ENCODE peak calls at places on chromosomes 4 and X, in ten cellular contexts. One of them, this sample, is unnamed.

GRCh38 chrX:150766351-150767044 is 73.3 kb downstream of the MTMR1 start:
- DNase-seq in iris pigment epithelial cell: no peak
- DNase-seq in AG04450: no peak
- DNase-seq in NCI-H1105: no peak
- DNase-seq in activated CD4-positive, alpha-beta T cell treated with anti-CD3 and anti-CD28 coated beads, Interleukin-2, amount 50 U/mL, for 1 hour: no peak
- DNase-seq in NCI-H446 treated with DMSO at 0.1 percent for 48 hours: no peak
- DNase-seq in neural crest cell: no peak
- DNase-seq in SK-N-SH: no peak
- DNase-seq in SJCRH30: no peak
- DNase-seq in SW480: no peak
- DNase-seq in this sample: no peak

GRCh38 chr4:26074672-26075071 is 160.7 kb downstream of the SMIM20 start:
- DNase-seq in iris pigment epithelial cell: no peak
- DNase-seq in AG04450: no peak
- DNase-seq in NCI-H1105: no peak
- DNase-seq in activated CD4-positive, alpha-beta T cell treated with anti-CD3 and anti-CD28 coated beads, Interleukin-2, amount 50 U/mL, for 1 hour: no peak
- DNase-seq in NCI-H446 treated with DMSO at 0.1 percent for 48 hours: no peak
- DNase-seq in neural crest cell: no peak
- DNase-seq in SK-N-SH: no peak
- DNase-seq in SJCRH30: no peak
- DNase-seq in SW480: no peak
- DNase-seq in this sample: no peak

GRCh38 chr4:101791189-101791572 is 651 bp downstream of the BANK1 start:
- DNase-seq in iris pigment epithelial cell: no peak
- DNase-seq in AG04450: no peak
- DNase-seq in NCI-H1105: no peak
- DNase-seq in activated CD4-positive, alpha-beta T cell treated with anti-CD3 and anti-CD28 coated beads, Interleukin-2, amount 50 U/mL, for 1 hour: no peak
- DNase-seq in NCI-H446 treated with DMSO at 0.1 percent for 48 hours: no peak
- DNase-seq in neural crest cell: no peak
- DNase-seq in SK-N-SH: no peak
- DNase-seq in SJCRH30: no peak
- DNase-seq in SW480: no peak
- DNase-seq in this sample: no peak

GRCh38 chr4:3766207-3766790 is at the start of gene ADRA2C:
- DNase-seq in iris pigment epithelial cell: peak
- DNase-seq in AG04450: no peak
- DNase-seq in NCI-H1105: no peak
- DNase-seq in activated CD4-positive, alpha-beta T cell treated with anti-CD3 and anti-CD28 coated beads, Interleukin-2, amount 50 U/mL, for 1 hour: no peak
- DNase-seq in NCI-H446 treated with DMSO at 0.1 percent for 48 hours: no peak
- DNase-seq in neural crest cell: peak
- DNase-seq in SK-N-SH: peak
- DNase-seq in SJCRH30: peak
- DNase-seq in SW480: peak
- DNase-seq in this sample: peak

GRCh38 chrX:141201962-141202361 is 25.0 kb upstream of the LDOC1 start:
- DNase-seq in iris pigment epithelial cell: no peak
- DNase-seq in AG04450: no peak
- DNase-seq in NCI-H1105: no peak
- DNase-seq in activated CD4-positive, alpha-beta T cell treated with anti-CD3 and anti-CD28 coated beads, Interleukin-2, amount 50 U/mL, for 1 hour: no peak
- DNase-seq in NCI-H446 treated with DMSO at 0.1 percent for 48 hours: no peak
- DNase-seq in neural crest cell: no peak
- DNase-seq in SK-N-SH: no peak
- DNase-seq in SJCRH30: no peak
- DNase-seq in SW480: no peak
- DNase-seq in this sample: no peak

GRCh38 chr4:85995361-85995760 is 364.5 kb downstream of the MAPK10 start:
- DNase-seq in iris pigment epithelial cell: no peak
- DNase-seq in AG04450: no peak
- DNase-seq in NCI-H1105: no peak
- DNase-seq in activated CD4-positive, alpha-beta T cell treated with anti-CD3 and anti-CD28 coated beads, Interleukin-2, amount 50 U/mL, for 1 hour: no peak
- DNase-seq in NCI-H446 treated with DMSO at 0.1 percent for 48 hours: no peak
- DNase-seq in neural crest cell: no peak
- DNase-seq in SK-N-SH: no peak
- DNase-seq in SJCRH30: no peak
- DNase-seq in SW480: no peak
- DNase-seq in this sample: no peak

GRCh38 chrX:115968436-115969252 is 201.9 kb upstream of the AGTR2 start:
- DNase-seq in iris pigment epithelial cell: peak
- DNase-seq in AG04450: no peak
- DNase-seq in NCI-H1105: peak
- DNase-seq in activated CD4-positive, alpha-beta T cell treated with anti-CD3 and anti-CD28 coated beads, Interleukin-2, amount 50 U/mL, for 1 hour: no peak
- DNase-seq in NCI-H446 treated with DMSO at 0.1 percent for 48 hours: no peak
- DNase-seq in neural crest cell: peak
- DNase-seq in SK-N-SH: peak
- DNase-seq in SJCRH30: peak
- DNase-seq in SW480: peak
- DNase-seq in this sample: peak

GRCh38 chrX:16848541-16848940 is 21.6 kb downstream of the RBBP7 start:
- DNase-seq in iris pigment epithelial cell: no peak
- DNase-seq in AG04450: no peak
- DNase-seq in NCI-H1105: no peak
- DNase-seq in activated CD4-positive, alpha-beta T cell treated with anti-CD3 and anti-CD28 coated beads, Interleukin-2, amount 50 U/mL, for 1 hour: no peak
- DNase-seq in NCI-H446 treated with DMSO at 0.1 percent for 48 hours: no peak
- DNase-seq in neural crest cell: no peak
- DNase-seq in SK-N-SH: no peak
- DNase-seq in SJCRH30: no peak
- DNase-seq in SW480: no peak
- DNase-seq in this sample: no peak

GRCh38 chr4:153143527-153144348 is 60.5 kb upstream of the TRIM2 start:
- DNase-seq in iris pigment epithelial cell: peak
- DNase-seq in AG04450: no peak
- DNase-seq in NCI-H1105: peak
- DNase-seq in activated CD4-positive, alpha-beta T cell treated with anti-CD3 and anti-CD28 coated beads, Interleukin-2, amount 50 U/mL, for 1 hour: no peak
- DNase-seq in NCI-H446 treated with DMSO at 0.1 percent for 48 hours: peak
- DNase-seq in neural crest cell: no peak
- DNase-seq in SK-N-SH: peak
- DNase-seq in SJCRH30: peak
- DNase-seq in SW480: peak
- DNase-seq in this sample: peak

GRCh38 chr4:79241846-79242245 is 84.0 kb downstream of the NAA11 start:
- DNase-seq in iris pigment epithelial cell: peak
- DNase-seq in AG04450: no peak
- DNase-seq in NCI-H1105: no peak
- DNase-seq in activated CD4-positive, alpha-beta T cell treated with anti-CD3 and anti-CD28 coated beads, Interleukin-2, amount 50 U/mL, for 1 hour: no peak
- DNase-seq in NCI-H446 treated with DMSO at 0.1 percent for 48 hours: peak
- DNase-seq in neural crest cell: no peak
- DNase-seq in SK-N-SH: no peak
- DNase-seq in SJCRH30: no peak
- DNase-seq in SW480: peak
- DNase-seq in this sample: peak

GRCh38 chr4:628821-629635 is 3.7 kb downstream of the PDE6B start:
- DNase-seq in iris pigment epithelial cell: no peak
- DNase-seq in AG04450: no peak
- DNase-seq in NCI-H1105: no peak
- DNase-seq in activated CD4-positive, alpha-beta T cell treated with anti-CD3 and anti-CD28 coated beads, Interleukin-2, amount 50 U/mL, for 1 hour: no peak
- DNase-seq in NCI-H446 treated with DMSO at 0.1 percent for 48 hours: no peak
- DNase-seq in neural crest cell: no peak
- DNase-seq in SK-N-SH: peak
- DNase-seq in SJCRH30: no peak
- DNase-seq in SW480: no peak
- DNase-seq in this sample: no peak

GRCh38 chrX:5617666-5618065 is 611.0 kb downstream of the NLGN4X start:
- DNase-seq in iris pigment epithelial cell: no peak
- DNase-seq in AG04450: no peak
- DNase-seq in NCI-H1105: no peak
- DNase-seq in activated CD4-positive, alpha-beta T cell treated with anti-CD3 and anti-CD28 coated beads, Interleukin-2, amount 50 U/mL, for 1 hour: no peak
- DNase-seq in NCI-H446 treated with DMSO at 0.1 percent for 48 hours: no peak
- DNase-seq in neural crest cell: no peak
- DNase-seq in SK-N-SH: no peak
- DNase-seq in SJCRH30: no peak
- DNase-seq in SW480: no peak
- DNase-seq in this sample: no peak

GRCh38 chrX:153449306-153450113 is 3.7 kb upstream of the TREX2 start:
- DNase-seq in iris pigment epithelial cell: no peak
- DNase-seq in AG04450: no peak
- DNase-seq in NCI-H1105: no peak
- DNase-seq in activated CD4-positive, alpha-beta T cell treated with anti-CD3 and anti-CD28 coated beads, Interleukin-2, amount 50 U/mL, for 1 hour: no peak
- DNase-seq in NCI-H446 treated with DMSO at 0.1 percent for 48 hours: no peak
- DNase-seq in neural crest cell: no peak
- DNase-seq in SK-N-SH: no peak
- DNase-seq in SJCRH30: peak
- DNase-seq in SW480: no peak
- DNase-seq in this sample: no peak

GRCh38 chr4:26346203-26346620 is 25.4 kb downstream of the RBPJ start:
- DNase-seq in iris pigment epithelial cell: no peak
- DNase-seq in AG04450: no peak
- DNase-seq in NCI-H1105: no peak
- DNase-seq in activated CD4-positive, alpha-beta T cell treated with anti-CD3 and anti-CD28 coated beads, Interleukin-2, amount 50 U/mL, for 1 hour: no peak
- DNase-seq in NCI-H446 treated with DMSO at 0.1 percent for 48 hours: no peak
- DNase-seq in neural crest cell: no peak
- DNase-seq in SK-N-SH: no peak
- DNase-seq in SJCRH30: no peak
- DNase-seq in SW480: no peak
- DNase-seq in this sample: peak